ENCODE peak calls at places on chromosomes 2 and 18, in ten cellular contexts. Z, E, U, N, S, B, D, O, W and K are unnamed samples.
A peak's percentile ranks its signal among the peaks of the same experiment; 100 is the strongest.

GRCh38 chr2:210224660-210225460 is at the start of gene ACADL:
- DNase-seq in Z (no peak), E (peak; percentile 20), U (peak; percentile 14), N (peak; percentile 6), S (no peak), B (peak; percentile 5), D (peak; percentile 77), O (peak; percentile 71), W (peak; percentile 91), K (peak; percentile 35)

GRCh38 chr18:6929370-6930102 is 188.1 kb downstream of the LAMA1 start:
- DNase-seq in Z (no peak), E (no peak), U (no peak), N (peak; percentile 88), S (no peak), B (no peak), D (no peak), O (peak; percentile 88), W (no peak), K (no peak)

GRCh38 chr2:71548589-71549485 is 95.5 kb downstream of the DYSF start:
- DNase-seq in Z (peak; percentile 60), E (peak; percentile 40), U (peak; percentile 51), N (peak; percentile 84), S (peak; percentile 34), B (peak; percentile 51), D (peak; percentile 80), O (peak; percentile 76), W (peak; percentile 98), K (no peak)

GRCh38 chr18:78673516-78674321 is 305.9 kb upstream of the SALL3 start:
- DNase-seq in Z (no peak), E (no peak), U (no peak), N (no peak), S (no peak), B (no peak), D (no peak), O (no peak), W (no peak), K (no peak)

GRCh38 chr2:207240649-207241048 is 74.9 kb upstream of the KLF7 start:
- DNase-seq in Z (no peak), E (peak; percentile 34), U (no peak), N (no peak), S (no peak), B (no peak), D (no peak), O (no peak), W (no peak), K (no peak)

GRCh38 chr2:48767330-48767729 is 11.8 kb upstream of the LHCGR start:
- DNase-seq in Z (no peak), E (no peak), U (no peak), N (no peak), S (no peak), B (no peak), D (no peak), O (peak; percentile 62), W (no peak), K (no peak)

GRCh38 chr2:134718095-134718955 is 475 bp downstream of the TMEM163 start:
- DNase-seq in Z (no peak), E (no peak), U (no peak), N (no peak), S (no peak), B (peak; percentile 35), D (peak; percentile 70), O (peak; percentile 46), W (no peak), K (no peak)

GRCh38 chr2:8692783-8693768 is 11.2 kb downstream of the ID2 start:
- DNase-seq in Z (no peak), E (peak; percentile 28), U (peak; percentile 9), N (peak; percentile 58), S (no peak), B (peak; percentile 7), D (peak; percentile 54), O (peak; percentile 72), W (peak; percentile 90), K (no peak)

GRCh38 chr2:132670104-132670960 is at the start of gene LYPD1:
- DNase-seq in Z (no peak), E (peak; percentile 12), U (no peak), N (no peak), S (no peak), B (peak; percentile 44), D (peak; percentile 47), O (peak; percentile 66), W (peak; percentile 80), K (no peak)

GRCh38 chr2:44778671-44779476 is 162.6 kb upstream of the SIX3 start:
- DNase-seq in Z (peak; percentile 15), E (no peak), U (no peak), N (no peak), S (no peak), B (no peak), D (peak; percentile 87), O (peak; percentile 75), W (no peak), K (no peak)

GRCh38 chr2:191878576-191879298 is 31.8 kb upstream of the CAVIN2 start:
- DNase-seq in Z (no peak), E (peak; percentile 61), U (peak; percentile 92), N (no peak), S (peak; percentile 90), B (peak; percentile 91), D (no peak), O (no peak), W (peak; percentile 84), K (peak; percentile 92)

GRCh38 chr2:30681022-30681421 is 126.2 kb downstream of the CAPN13 start:
- DNase-seq in Z (no peak), E (no peak), U (no peak), N (no peak), S (no peak), B (no peak), D (no peak), O (no peak), W (no peak), K (no peak)

GRCh38 chr2:30684546-30684945 is 122.7 kb downstream of the CAPN13 start:
- DNase-seq in Z (no peak), E (no peak), U (peak; percentile 74), N (no peak), S (no peak), B (no peak), D (no peak), O (no peak), W (no peak), K (no peak)

GRCh38 chr2:30684026-30684425 is 123.2 kb downstream of the CAPN13 start:
- DNase-seq in Z (no peak), E (no peak), U (no peak), N (no peak), S (no peak), B (no peak), D (no peak), O (no peak), W (no peak), K (no peak)

GRCh38 chr2:30684996-30685395 is 122.2 kb downstream of the CAPN13 start:
- DNase-seq in Z (no peak), E (no peak), U (no peak), N (no peak), S (no peak), B (no peak), D (no peak), O (no peak), W (no peak), K (no peak)

GRCh38 chr2:30683240-30683956 is 123.8 kb downstream of the CAPN13 start:
- DNase-seq in Z (no peak), E (no peak), U (no peak), N (no peak), S (no peak), B (no peak), D (no peak), O (no peak), W (no peak), K (no peak)
- H2AFZ ChIP-seq in Z (no peak overlapping the region), E (no peak overlapping the region), U (no peak overlapping the region), N (no peak overlapping the region), S (no peak overlapping the region), B (no peak overlapping the region), D (no peak overlapping the region), O (no peak overlapping the region), W (no peak overlapping the region), K (no peak overlapping the region)

DNA sequence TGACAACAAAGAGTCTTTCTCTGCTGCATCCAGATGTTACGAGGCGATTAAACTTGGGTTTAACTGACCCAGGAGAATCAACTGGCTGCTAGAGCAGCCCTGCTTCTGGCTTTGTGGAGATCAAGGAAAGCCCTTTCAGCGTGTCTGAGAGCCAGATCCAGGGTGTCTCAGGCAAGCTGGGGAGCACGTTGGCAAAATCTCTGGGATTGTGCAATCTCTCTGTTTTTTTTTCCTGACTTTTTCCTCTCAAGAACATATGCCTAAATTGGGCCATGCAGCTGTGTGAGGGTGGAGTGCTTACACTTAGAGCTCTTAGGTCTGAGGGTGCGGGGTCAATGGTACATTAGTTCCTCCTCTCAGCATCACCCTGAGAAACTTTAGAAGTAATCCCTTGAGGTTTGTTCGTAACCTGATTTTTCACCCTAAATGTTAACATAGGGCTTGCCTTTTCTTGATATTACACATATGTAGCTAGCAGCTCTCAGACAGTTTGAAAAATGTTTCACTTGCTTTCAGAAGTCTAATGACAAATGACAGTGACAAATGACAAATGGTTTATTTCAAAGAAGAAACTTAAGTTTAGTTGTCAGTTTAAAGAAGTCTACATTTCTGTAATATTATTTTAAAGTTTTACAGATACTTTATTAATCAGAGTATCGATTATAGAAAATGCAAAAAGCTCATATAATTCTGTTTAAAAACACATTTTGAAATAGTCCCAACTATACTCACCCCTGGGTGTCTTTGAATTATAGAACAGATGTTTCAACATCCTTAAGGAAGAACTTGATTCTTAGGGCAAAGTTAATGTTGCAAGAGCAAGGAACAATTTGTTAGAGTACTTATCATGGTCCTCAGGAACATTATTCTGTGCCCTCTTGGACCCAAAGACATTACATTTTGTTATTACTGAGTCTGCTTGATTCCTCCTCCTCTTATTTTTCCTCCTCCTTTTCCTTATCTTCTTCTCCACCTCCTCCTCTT is 38.4 kb upstream of the ZSWIM2 start:
- DNase-seq in Z (no peak), E (no peak), U (peak; percentile 98), N (no peak), S (no peak), B (peak; percentile 41), D (peak; percentile 16), O (no peak), W (no peak), K (no peak)
- H3K27ac ChIP-seq in Z (no peak overlapping the region), E (no peak overlapping the region), U (no peak overlapping the region), N (peak overlapping the region; percentile 4), S (no peak overlapping the region), B (no peak overlapping the region), D (no peak overlapping the region), O (no peak overlapping the region), W (no peak overlapping the region), K (no peak overlapping the region)

GRCh38 chr2:6865346-6866238 is at the start of gene CMPK2:
- DNase-seq in Z (peak; percentile 89), E (peak; percentile 33), U (peak; percentile 33), N (peak; percentile 83), S (peak; percentile 9), B (peak; percentile 13), D (peak; percentile 67), O (peak; percentile 61), W (peak; percentile 90), K (peak; percentile 31)
- TF ChIP-seq CTCF in Z (no peak), E (no peak), U (no peak), N (peak; percentile 31), S (no peak), B (no peak), D (no peak), O (no peak), W (no peak), K (no peak)

GRCh38 chr2:68762665-68763064 is 28.1 kb downstream of the ARHGAP25 start:
- DNase-seq in Z (peak; percentile 84), E (no peak), U (no peak), N (no peak), S (peak; percentile 79), B (peak; percentile 31), D (no peak), O (no peak), W (no peak), K (peak; percentile 84)
- H2AFZ ChIP-seq in Z (peak overlapping the region; percentile 14), E (peak overlapping the region; percentile 21), U (no peak overlapping the region), N (peak overlapping the region; percentile 53), S (no peak overlapping the region), B (no peak overlapping the region), D (no peak overlapping the region), O (no peak overlapping the region), W (no peak overlapping the region), K (no peak overlapping the region)

GRCh38 chr2:237314198-237314597 is 99.8 kb downstream of the COL6A3 start:
- DNase-seq in Z (no peak), E (no peak), U (no peak), N (no peak), S (no peak), B (no peak), D (no peak), O (no peak), W (no peak), K (no peak)
- H3K27ac ChIP-seq in Z (no peak overlapping the region), E (no peak overlapping the region), U (no peak overlapping the region), N (no peak overlapping the region), S (peak overlapping the region; percentile 95), B (no peak overlapping the region), D (no peak overlapping the region), O (no peak overlapping the region), W (no peak overlapping the region), K (peak overlapping the region; percentile 90)